ENCODE peak calls at places on chromosomes 11 and 22, in five cellular contexts. T is H1, F is H9, A is neuronal stem cell, O is trophoblast cell. U is an unnamed sample.

GRCh38 chr11:102010776-102011500 is 36.3 kb upstream of the CFAP300 start:
- DNase-seq in T (peak; percentile 61), F (peak; percentile 87), A (peak; percentile 32), O (peak; percentile 100), U (peak; percentile 80)

GRCh38 chr11:64844330-64845124 is at the start of gene CDC42BPG:
- DNase-seq in T (no peak), F (peak; percentile 91), A (no peak), O (peak; percentile 92), U (peak; percentile 71)

GRCh38 chr11:120867988-120868387 is 155.9 kb upstream of the TBCEL start:
- DNase-seq in T (no peak), F (no peak), A (no peak), O (no peak), U (no peak)

GRCh38 chr22:45341503-45341902 is 31.8 kb downstream of the FAM118A start:
- DNase-seq in T (no peak), F (no peak), A (no peak), O (no peak), U (no peak)

GRCh38 chr11:126834573-126834972 is 166.0 kb downstream of the KIRREL3 start:
- DNase-seq in T (no peak), F (no peak), A (no peak), O (no peak), U (no peak)

GRCh38 chr22:45638197-45638596 is 33.4 kb upstream of the ATXN10 start:
- DNase-seq in T (no peak), F (no peak), A (no peak), O (no peak), U (no peak)

GRCh38 chr22:26567610-26568009 is 22.3 kb downstream of the TPST2 start:
- DNase-seq in T (no peak), F (no peak), A (no peak), O (no peak), U (no peak)

GRCh38 chr11:115423728-115424459 is 80.3 kb downstream of the CADM1 start:
- DNase-seq in T (no peak), F (no peak), A (no peak), O (no peak), U (no peak)

GRCh38 chr11:76510060-76511047 is 65.5 kb downstream of the EMSY start:
- DNase-seq in T (no peak), F (peak; percentile 54), A (no peak), O (no peak), U (peak; percentile 32)

GRCh38 chr11:1873048-1873812 is 18.5 kb downstream of the PRR33 start:
- DNase-seq in T (no peak), F (no peak), A (no peak), O (no peak), U (no peak)

GRCh38 chr11:2086239-2087040 is 52.7 kb downstream of the IGF2 start:
- DNase-seq in T (no peak), F (no peak), A (no peak), O (no peak), U (no peak)

GRCh38 chr22:38017272-38017920 is 33.0 kb upstream of the SOX10 start:
- DNase-seq in T (no peak), F (no peak), A (no peak), O (peak; percentile 8), U (no peak)

GRCh38 chr11:112440518-112440917 is 179.9 kb upstream of the PLET1 start:
- DNase-seq in T (peak; percentile 29), F (peak; percentile 64), A (peak; percentile 14), O (no peak), U (no peak)

GRCh38 chr11:71451596-71452353 is 1.2 kb upstream of the NADSYN1 start:
- DNase-seq in T (peak; percentile 38), F (peak; percentile 86), A (no peak), O (peak; percentile 7), U (no peak)

GRCh38 chr22:46079093-46079860 is 71.0 kb upstream of the PPARA start:
- DNase-seq in T (no peak), F (no peak), A (no peak), O (no peak), U (no peak)

GRCh38 chr22:18076060-18076497 is 1.7 kb upstream of the PEX26 start:
- DNase-seq in T (no peak), F (peak; percentile 59), A (peak; percentile 79), O (peak; percentile 99), U (peak; percentile 89)

GRCh38 chr22:43476751-43477150 is 64.9 kb downstream of the MPPED1 start:
- DNase-seq in T (no peak), F (no peak), A (no peak), O (no peak), U (no peak)

GRCh38 chr11:116499396-116500001 is 273.3 kb downstream of the BUD13 start:
- DNase-seq in T (peak; percentile 87), F (peak; percentile 95), A (peak; percentile 90), O (peak; percentile 83), U (peak; percentile 12)

GRCh38 chr11:44424841-44425240 is 114.9 kb upstream of the ALX4 start:
- DNase-seq in T (no peak), F (no peak), A (no peak), O (peak; percentile 10), U (no peak)

GRCh38 chr22:37505565-37505964 is 13.7 kb downstream of the CARD10 start:
- DNase-seq in T (no peak), F (no peak), A (no peak), O (no peak), U (no peak)

GRCh38 chr11:62108971-62109391 is 14.8 kb upstream of the INCENP start:
- DNase-seq in T (no peak), F (no peak), A (no peak), O (no peak), U (peak; percentile 53)

GRCh38 chr22:22110548-22111266 is 128.1 kb upstream of the TOP3B start:
- DNase-seq in T (no peak), F (peak; percentile 51), A (peak; percentile 45), O (peak; percentile 42), U (peak; percentile 57)

GRCh38 chr11:14454861-14455632 is 44.6 kb downstream of the COPB1 start:
- DNase-seq in T (no peak), F (no peak), A (peak; percentile 1), O (peak; percentile 64), U (peak; percentile 56)

GRCh38 chr22:42473484-42474193 is 41.4 kb upstream of the NFAM1 start:
- DNase-seq in T (no peak), F (no peak), A (peak; percentile 47), O (peak; percentile 85), U (peak; percentile 74)

GRCh38 chr11:68463714-68464113 is 3.2 kb downstream of the PPP6R3 start:
- DNase-seq in T (no peak), F (no peak), A (no peak), O (no peak), U (no peak)

GRCh38 chr11:75055511-75055910 is 41.2 kb downstream of the OR2AT4 start:
- DNase-seq in T (no peak), F (no peak), A (no peak), O (peak; percentile 90), U (peak; percentile 79)

GRCh38 chr11:19670030-19670761 is 42.4 kb upstream of the NAV2 start:
- DNase-seq in T (no peak), F (no peak), A (no peak), O (no peak), U (peak; percentile 39)

GRCh38 chr11:47409440-47410403 is 1.3 kb downstream of the SLC39A13 start:
- DNase-seq in T (no peak), F (no peak), A (no peak), O (peak; percentile 76), U (peak; percentile 30)

GRCh38 chr11:86446163-86446923 is 71.7 kb downstream of the CCDC81 start:
- DNase-seq in T (no peak), F (no peak), A (no peak), O (no peak), U (no peak)

GRCh38 chr11:100625041-100625440 is 62.0 kb upstream of the ARHGAP42 start:
- DNase-seq in T (no peak), F (no peak), A (no peak), O (no peak), U (no peak)

GRCh38 chr22:25334091-25334490 is 114.7 kb downstream of the CRYBB2 start:
- DNase-seq in T (no peak), F (peak; percentile 85), A (peak; percentile 48), O (peak; percentile 41), U (no peak)

GRCh38 chr22:36901411-36902142 is 11.9 kb upstream of the CSF2RB start:
- DNase-seq in T (no peak), F (no peak), A (no peak), O (no peak), U (no peak)

GRCh38 chr11:134752526-134752925 is 340.5 kb upstream of the B3GAT1 start:
- DNase-seq in T (no peak), F (no peak), A (no peak), O (no peak), U (no peak)
- H2BK12ac ChIP-seq in T (no peak overlapping the region), F (no peak overlapping the region), A (no peak overlapping the region), O (no peak overlapping the region), U (no peak overlapping the region)

DNA sequence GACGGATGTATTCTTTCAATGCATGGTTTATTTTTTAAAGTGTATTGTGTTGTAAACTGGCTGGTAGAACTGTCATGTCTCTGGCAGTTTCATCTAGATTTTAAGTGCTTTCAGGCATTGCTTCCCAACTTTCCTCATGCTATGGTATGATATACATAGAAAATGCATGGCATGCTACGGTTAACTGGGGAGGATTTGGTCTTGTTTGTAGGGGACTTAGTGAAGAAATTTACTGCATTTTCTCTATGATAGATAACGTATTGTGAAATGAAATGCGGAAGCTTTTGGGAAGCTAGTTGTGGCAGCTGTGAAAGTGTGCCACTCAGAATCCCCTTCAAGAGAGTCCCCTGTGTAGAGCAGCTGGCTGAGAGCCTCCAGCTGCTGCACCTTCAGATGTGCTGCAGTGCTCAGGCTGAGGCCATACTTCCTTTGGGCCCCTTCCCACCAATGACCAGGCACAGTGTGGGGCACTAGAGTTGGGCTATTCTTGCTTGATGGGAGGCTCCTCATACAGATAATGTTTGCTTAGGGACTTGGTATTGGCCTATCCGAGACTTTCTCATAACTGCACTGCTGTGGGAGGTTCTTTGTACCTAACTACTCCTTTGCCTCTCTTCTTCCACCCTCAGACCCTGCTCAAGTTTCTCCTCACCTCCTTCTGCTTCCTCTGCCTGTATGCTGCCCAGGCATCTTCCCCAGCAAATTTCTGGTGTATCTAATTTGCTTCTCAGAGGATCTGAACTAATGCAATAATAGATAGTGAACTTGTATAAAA is 67.2 kb downstream of the HIPK3 start:
- DNase-seq in T (no peak), F (no peak), A (no peak), O (peak; percentile 58), U (no peak)
- H3K27ac ChIP-seq in T (no peak overlapping the region), F (no peak overlapping the region), A (no peak overlapping the region), O (no peak overlapping the region), U (no peak overlapping the region)

DNA sequence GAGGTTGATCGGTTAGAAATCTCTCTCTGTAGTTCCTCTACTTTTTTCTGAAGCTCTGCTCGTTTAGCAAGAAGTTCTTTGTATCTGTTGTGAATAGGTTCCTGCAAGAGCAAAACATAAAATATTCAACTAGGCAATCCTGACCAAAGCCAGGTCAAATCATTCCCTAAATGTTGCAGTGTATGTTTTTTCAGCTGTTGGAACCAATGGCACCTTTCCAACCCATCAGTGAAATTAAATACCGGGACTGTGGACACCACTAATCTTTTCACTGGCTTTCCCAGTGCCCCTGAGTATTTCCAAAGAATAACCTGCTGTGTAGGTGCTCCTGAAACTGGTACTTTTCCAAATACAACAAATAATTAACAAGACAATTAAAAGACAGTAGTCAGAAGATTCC is 45.1 kb downstream of the CEP57 start:
- DNase-seq in T (no peak), F (no peak), A (no peak), O (no peak), U (no peak)
- H2BK12ac ChIP-seq in T (no peak overlapping the region), F (no peak overlapping the region), A (no peak overlapping the region), O (no peak overlapping the region), U (no peak overlapping the region)

DNA sequence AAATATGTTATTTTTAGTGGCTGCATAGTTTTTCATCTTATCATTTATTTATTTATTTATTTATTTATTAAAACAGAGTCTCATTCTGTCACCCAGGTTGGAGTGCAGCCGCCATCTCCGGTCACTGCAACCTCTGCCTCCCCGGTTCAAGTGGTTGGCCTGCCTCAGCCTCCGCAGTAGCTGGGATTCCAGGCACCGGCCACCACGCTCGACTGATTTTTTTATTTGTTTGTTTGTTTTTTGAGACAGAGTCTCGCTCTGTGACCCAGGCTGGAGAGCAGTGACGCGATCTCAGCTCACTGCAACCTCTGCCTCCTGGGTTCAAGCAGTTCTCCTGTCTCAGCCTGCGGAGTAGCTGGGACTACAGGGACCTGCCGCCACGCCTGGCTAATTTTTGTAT is 262.9 kb upstream of the DDI1 start:
- DNase-seq in T (no peak), F (no peak), A (no peak), O (no peak), U (no peak)
- H3K27ac ChIP-seq in T (no peak overlapping the region), F (no peak overlapping the region), A (no peak overlapping the region), O (no peak overlapping the region), U (no peak overlapping the region)

U was measured in mesenchymal stem cell.